ENCODE peak calls at places on chromosomes 12 and 14, in six cellular contexts. I is lung; L is cardiac muscle cell; U is mammary epithelial cell; G is effector memory CD4-positive, alpha-beta T cell; R is MM.1S. P is an unnamed sample.

GRCh38 chr14:66443785-66444184 is 42.4 kb upstream of the CCDC196 start:
- DNase-seq in R (no peak), G (no peak), U (no peak), I (no peak), L (no peak), P (no peak)

GRCh38 chr12:85865905-85866304 is 8.2 kb upstream of the NTS start:
- DNase-seq in R (no peak), U (no peak), G (no peak), I (no peak), L (peak), P (no peak)

GRCh38 chr14:73723799-73724621 is 9.8 kb upstream of the PNMA1 start:
- DNase-seq in U (peak), R (no peak), G (no peak), L (no peak), I (peak), P (no peak)

GRCh38 chr12:6567112-6567680 is 895 bp downstream of the NOP2 start:
- DNase-seq in L (no peak), G (no peak), R (no peak), I (no peak), U (no peak), P (no peak)

GRCh38 chr14:68759017-68759569 is 33.8 kb downstream of the ZFP36L1 start:
- DNase-seq in L (no peak), U (no peak), I (no peak), R (no peak), G (no peak), P (no peak)

GRCh38 chr12:81216739-81217138 is 138.9 kb downstream of the ACSS3 start:
- DNase-seq in U (peak), G (no peak), R (no peak), L (no peak), I (no peak), P (no peak)

GRCh38 chr14:35385042-35385839 is 19.3 kb downstream of the NFKBIA start:
- DNase-seq in U (peak), I (peak), L (peak), G (no peak), R (no peak), P (peak)

GRCh38 chr12:63294327-63294632 is 143.3 kb upstream of the AVPR1A start:
- DNase-seq in U (peak), I (no peak), G (no peak), R (no peak), L (no peak), P (no peak)

GRCh38 chr12:53976172-53976822 is 1.5 kb upstream of the HOTAIR start:
- DNase-seq in L (no peak), I (no peak), U (no peak), R (no peak), G (no peak), P (no peak)

GRCh38 chr12:89552376-89552775 is 26.5 kb upstream of the POC1B start:
- DNase-seq in R (no peak), L (no peak), U (peak), G (no peak), I (no peak), P (no peak)

GRCh38 chr14:92472860-92473259 is 40.7 kb upstream of the RIN3 start:
- DNase-seq in G (no peak), L (no peak), I (peak), R (no peak), U (peak), P (no peak)

GRCh38 chr12:3885179-3886094 is 12.2 kb upstream of the PARP11 start:
- DNase-seq in I (no peak), G (no peak), R (peak), U (peak), L (peak), P (no peak)

GRCh38 chr14:26863736-26864135 is 265.9 kb upstream of the NOVA1 start:
- DNase-seq in R (no peak), U (no peak), L (no peak), I (no peak), G (no peak), P (no peak)

GRCh38 chr14:97380539-97380941 is 583.4 kb downstream of the VRK1 start:
- DNase-seq in U (no peak), R (no peak), I (no peak), G (no peak), L (no peak), P (no peak)

GRCh38 chr14:92540472-92541048 is 27.0 kb downstream of the RIN3 start:
- DNase-seq in I (peak), L (no peak), R (no peak), G (no peak), U (peak), P (peak)

GRCh38 chr12:125111403-125111802 is 46.2 kb downstream of the AACS start:
- DNase-seq in G (no peak), L (no peak), I (no peak), U (no peak), R (no peak), P (no peak)

GRCh38 chr12:82912406-82912805 is 225.7 kb downstream of the TMTC2 start:
- DNase-seq in L (no peak), G (no peak), I (no peak), U (peak), R (no peak), P (no peak)

GRCh38 chr12:77645966-77646598 is 184.6 kb upstream of the NAV3 start:
- DNase-seq in G (no peak), L (no peak), I (no peak), R (no peak), U (no peak), P (no peak)

GRCh38 chr14:49464885-49465284 is 121.3 kb downstream of the RPS29 start:
- DNase-seq in L (peak), G (no peak), U (no peak), R (no peak), I (no peak), P (no peak)

GRCh38 chr12:62834971-62835547 is 99.9 kb downstream of the PPM1H start:
- DNase-seq in G (no peak), U (peak), I (no peak), R (no peak), L (no peak), P (no peak)

GRCh38 chr12:127238061-127238460 is 1028.9 kb upstream of the TMEM132C start:
- DNase-seq in R (no peak), U (peak), L (no peak), I (no peak), G (no peak), P (no peak)

GRCh38 chr12:4137441-4137840 is 136.1 kb upstream of the CCND2 start:
- DNase-seq in R (no peak), U (no peak), I (no peak), G (no peak), L (no peak), P (no peak)

GRCh38 chr12:55974308-55974724 is 438 bp downstream of the RAB5B start:
- DNase-seq in G (no peak), R (peak), L (peak), I (peak), U (peak), P (no peak)

GRCh38 chr12:124394462-124395128 is 99.7 kb downstream of the RFLNA start:
- DNase-seq in G (no peak), I (no peak), R (no peak), U (no peak), L (no peak), P (no peak)

GRCh38 chr14:93619176-93619793 is 169.0 kb downstream of the PRIMA1 start:
- DNase-seq in G (no peak), I (no peak), L (peak), U (peak), R (peak), P (no peak)

GRCh38 chr12:39736406-39736805 is 116.8 kb upstream of the ABCD2 start:
- DNase-seq in I (no peak), L (no peak), G (no peak), R (no peak), U (no peak), P (no peak)

GRCh38 chr12:3771853-3772252 is 18.9 kb upstream of the CRACR2A start:
- DNase-seq in G (no peak), U (no peak), R (no peak), L (no peak), I (no peak), P (no peak)

GRCh38 chr12:10097521-10097920 is 1.3 kb downstream of the CLEC1A start:
- DNase-seq in R (peak), L (no peak), G (no peak), I (no peak), U (no peak), P (no peak)

GRCh38 chr14:24296341-24297157 is 3.0 kb downstream of the DHRS1 start:
- DNase-seq in G (peak), U (peak), L (peak), R (peak), I (peak), P (peak)

GRCh38 chr14:69886843-69887242 is 7.6 kb downstream of the SMOC1 start:
- DNase-seq in L (no peak), I (no peak), R (no peak), G (no peak), U (peak), P (no peak)

GRCh38 chr12:18277196-18277595 is 15.9 kb downstream of the PIK3C2G start:
- DNase-seq in G (no peak), R (no peak), L (no peak), U (no peak), I (no peak), P (no peak)

GRCh38 chr14:39014460-39014859 is 88.6 kb downstream of the SEC23A start:
- DNase-seq in R (no peak), U (no peak), G (no peak), I (no peak), L (no peak), P (no peak)

GRCh38 chr12:106582264-106582591 is 576 bp upstream of the RFX4 start:
- DNase-seq in L (no peak), G (no peak), U (no peak), R (no peak), I (no peak), P (no peak)

GRCh38 chr12:124909831-124910560 is 4.5 kb downstream of the UBC start:
- DNase-seq in I (no peak), G (no peak), R (no peak), L (no peak), U (peak), P (no peak)

GRCh38 chr14:96197163-96197852 is 7.3 kb upstream of the BDKRB2 start:
- DNase-seq in G (no peak), R (no peak), L (no peak), I (no peak), U (no peak), P (no peak)

GRCh38 chr14:96194657-96195431 is 9.8 kb upstream of the BDKRB2 start:
- DNase-seq in G (no peak), U (no peak), L (no peak), R (no peak), I (peak), P (no peak)

GRCh38 chr14:96192975-96193805 is 11.4 kb upstream of the BDKRB2 start:
- DNase-seq in I (no peak), U (no peak), L (no peak), R (no peak), G (no peak), P (no peak)

GRCh38 chr14:96194262-96194656 is 10.4 kb upstream of the BDKRB2 start:
- DNase-seq in G (no peak), L (no peak), I (no peak), U (no peak), R (no peak), P (no peak)

GRCh38 chr14:96195441-96196081 is 9.1 kb upstream of the BDKRB2 start:
- DNase-seq in R (no peak), U (no peak), L (no peak), I (no peak), G (no peak), P (no peak)
- H3K27ac ChIP-seq in R (no peak), U (no peak), L (no peak), I (no peak), G (no peak), P (no peak)

DNA sequence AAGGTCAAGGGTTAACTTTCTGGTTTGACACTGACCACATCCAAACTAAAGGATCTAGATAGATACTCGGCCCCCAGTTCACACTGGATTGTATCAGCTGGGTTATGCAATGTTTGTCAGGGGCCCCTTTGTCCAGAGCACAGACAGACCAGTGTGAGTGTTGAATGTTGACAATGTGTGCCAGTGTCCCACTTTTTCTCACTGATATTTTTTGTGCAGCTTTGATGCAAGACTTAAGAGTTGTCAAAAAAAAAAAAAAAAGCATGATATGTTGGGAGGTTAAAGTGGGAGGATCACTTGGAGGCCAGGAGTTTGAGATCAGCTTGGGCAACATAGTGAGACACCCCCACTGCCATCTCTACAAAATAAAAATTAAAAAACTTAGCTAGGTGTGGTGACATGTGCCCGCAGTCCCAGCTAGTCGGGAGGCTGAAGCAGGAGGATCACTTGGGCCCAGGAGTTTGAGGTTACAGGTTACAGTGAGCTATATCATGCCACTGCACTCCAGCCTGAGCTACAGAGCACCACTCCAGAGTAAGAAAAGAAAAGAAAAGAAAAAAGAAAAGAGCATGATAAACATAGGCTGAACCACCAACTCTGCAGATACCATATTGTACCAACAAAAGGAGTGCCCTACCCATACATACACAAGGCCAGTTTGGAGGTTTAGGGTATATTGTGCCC is 97.5 kb downstream of the LGR5 start:
- DNase-seq in G (no peak), I (no peak), U (no peak), L (no peak), R (no peak), P (no peak)
- H3K27ac ChIP-seq in G (no peak), I (no peak), U (no peak), L (no peak), R (no peak), P (peak)

DNA sequence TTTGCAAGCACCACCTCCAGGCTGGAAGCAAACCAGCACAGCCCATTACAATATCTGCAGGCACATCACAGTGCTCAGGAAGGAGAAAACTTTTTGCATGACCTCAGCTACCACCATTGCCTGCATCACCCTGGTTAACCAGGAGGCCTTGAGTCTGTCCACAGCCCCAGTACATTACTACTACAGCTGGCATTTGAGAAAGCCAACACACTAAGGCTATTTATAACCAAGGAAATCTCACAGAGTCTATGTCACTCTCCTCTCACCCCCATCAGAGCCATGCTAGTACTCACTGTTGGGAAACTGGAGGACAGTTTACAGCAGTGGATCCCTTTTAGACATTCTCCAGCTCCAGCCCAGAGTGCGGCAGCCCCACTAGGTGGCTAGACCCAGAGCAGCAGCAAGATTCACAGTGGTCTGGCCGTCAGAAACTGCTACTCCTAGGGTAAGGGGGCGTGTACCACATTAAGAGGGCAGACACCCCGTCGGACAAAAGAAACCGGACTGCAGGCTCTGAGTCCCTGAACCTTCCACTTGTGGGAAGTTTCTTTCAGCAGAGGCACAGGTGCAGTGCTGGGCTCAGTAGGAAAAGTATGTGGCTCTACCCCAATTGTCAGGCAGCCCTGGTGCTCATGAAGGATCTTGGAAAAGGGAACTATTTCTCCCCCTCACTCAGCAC is 14.7 kb downstream of the CEP128 start:
- DNase-seq in U (no peak), I (no peak), G (no peak), L (peak), R (no peak), P (no peak)
- H3K27ac ChIP-seq in U (no peak), I (no peak), G (no peak), L (peak), R (no peak), P (no peak)

GRCh38 chr12:46369095-46369473 is 3.5 kb downstream of the SLC38A2 start:
- DNase-seq in U (no peak), I (no peak), G (no peak), L (no peak), R (no peak), P (no peak)
- H3K27ac ChIP-seq in U (peak), I (peak), G (peak), L (peak), R (peak), P (no peak)

DNA sequence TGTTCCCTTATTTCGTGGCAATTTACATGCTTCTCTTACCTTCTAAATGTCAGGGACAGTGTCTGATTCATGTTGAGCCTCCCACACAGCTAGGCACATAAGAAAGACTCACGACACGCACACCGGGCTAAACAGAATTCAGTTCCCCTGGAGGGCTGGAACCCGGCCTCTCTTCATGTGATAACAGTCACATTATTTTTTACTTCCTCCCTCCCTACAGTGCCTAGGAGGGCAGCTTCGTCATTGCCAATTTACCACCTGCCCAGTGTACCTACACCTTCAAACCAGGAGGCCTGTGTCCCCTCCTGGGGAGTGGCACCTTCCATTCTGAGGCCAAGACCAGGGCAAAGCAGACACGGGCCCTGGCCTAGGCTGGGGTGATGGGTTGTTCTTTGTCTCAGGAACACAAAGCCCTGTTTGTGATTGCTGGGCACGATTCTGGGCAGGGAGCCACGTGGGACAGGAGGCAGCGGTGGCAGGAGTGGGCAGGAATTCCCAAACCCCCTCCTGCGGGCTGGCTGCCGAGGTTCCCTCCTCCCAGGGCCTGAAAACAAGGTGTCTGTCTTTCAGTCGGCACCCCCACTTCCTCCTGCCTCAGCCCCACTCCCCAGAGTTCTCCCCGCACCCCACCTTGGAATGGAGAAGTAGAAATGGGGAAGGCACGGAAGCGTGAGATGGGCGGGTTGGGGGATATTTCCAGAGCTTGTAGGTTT is 6.8 kb upstream of the RASAL1 start:
- DNase-seq in G (no peak), I (no peak), U (no peak), L (no peak), R (no peak), P (peak)
- H3K27ac ChIP-seq in G (no peak), I (no peak), U (no peak), L (no peak), R (no peak), P (peak)

DNA sequence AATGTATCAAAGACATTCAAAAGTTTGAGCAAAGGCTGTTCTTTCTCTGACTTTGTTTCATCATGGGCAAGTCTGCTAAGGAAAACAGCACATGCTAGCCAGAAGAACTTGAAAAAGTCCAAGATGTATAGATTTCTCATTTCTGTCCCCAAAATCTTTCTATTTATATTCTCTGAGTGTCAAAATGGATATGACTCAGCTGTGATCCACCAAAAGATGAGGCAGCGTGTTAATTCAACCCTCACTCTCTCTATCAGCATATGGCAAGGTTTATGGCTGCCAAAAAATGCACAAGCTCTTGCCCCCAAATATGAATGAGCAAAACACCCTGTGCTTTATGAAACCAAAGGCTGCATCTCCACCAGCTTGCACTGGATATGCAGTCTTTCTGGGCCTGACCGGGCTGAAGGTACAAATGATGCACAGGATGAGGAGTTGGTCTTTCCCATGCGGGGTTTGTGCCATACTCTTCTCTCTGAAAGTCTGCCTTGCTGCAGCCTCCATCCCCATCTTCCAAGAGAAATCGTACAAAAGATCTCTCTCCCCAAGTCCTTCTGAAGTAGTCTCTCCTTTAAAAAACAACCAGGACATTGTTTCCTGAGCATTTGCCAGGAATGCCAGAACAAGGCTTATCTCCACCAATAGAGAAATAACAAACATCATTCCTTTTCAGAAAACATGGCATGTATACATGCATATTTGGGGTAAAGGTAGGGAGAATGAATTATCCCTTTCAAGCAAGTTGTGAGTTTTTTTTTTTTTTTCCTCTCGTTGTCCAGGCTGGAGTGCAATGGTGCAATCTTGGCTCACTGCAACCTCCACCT is 203.4 kb downstream of the TMX1 start:
- DNase-seq in G (no peak), U (no peak), L (no peak), I (no peak), R (no peak), P (no peak)
- H3K27ac ChIP-seq in G (no peak), U (peak), L (no peak), I (no peak), R (no peak), P (no peak)

GRCh38 chr14:47710581-47710980 is 35.2 kb upstream of the MDGA2 start:
- DNase-seq in L (no peak), I (no peak), G (no peak), U (no peak), R (no peak), P (no peak)
- H3K27ac ChIP-seq in L (no peak), I (no peak), G (no peak), U (no peak), R (no peak), P (no peak)